ENCODE peak calls at places on chromosomes 4 and X, in eight cellular contexts. T is amygdala, O is fibroblast of mammary gland, Z is SIG-M5, Q is nephron progenitor cell, U is germinal center, V is fibroblast of lung, X is NCI-H1436. Y is an unnamed sample.

GRCh38 chrX:153689654-153690465 is 2.1 kb downstream of the SLC6A8 start:
- DNase-seq in U (no peak), Q (no peak), X (no peak), T (no peak), Z (no peak), V (no peak), O (no peak), Y (no peak)

GRCh38 chrX:2484721-2485459 is 15.9 kb downstream of the DHRSX start:
- DNase-seq in Z (no peak), V (peak; percentile 71), T (no peak), U (no peak), Q (no peak), O (peak; percentile 58), X (no peak), Y (peak; percentile 20)

GRCh38 chr4:5366421-5366820 is 315.1 kb downstream of the STK32B start:
- DNase-seq in O (peak; percentile 8), V (no peak), U (no peak), Z (no peak), X (no peak), T (no peak), Q (no peak), Y (no peak)

GRCh38 chrX:10041383-10041782 is 74.2 kb downstream of the CLDN34 start:
- DNase-seq in Z (no peak), X (no peak), U (no peak), Q (no peak), V (no peak), O (no peak), T (no peak), Y (no peak)

GRCh38 chr4:146436423-146437162 is 85.1 kb downstream of the SLC10A7 start:
- DNase-seq in O (peak; percentile 55), Z (no peak), T (no peak), X (no peak), Q (no peak), U (no peak), V (peak; percentile 9), Y (no peak)

GRCh38 chrX:3290561-3290960 is 55.9 kb downstream of the MXRA5 start:
- DNase-seq in V (no peak), Z (no peak), X (no peak), T (no peak), O (no peak), U (no peak), Q (no peak), Y (no peak)

GRCh38 chr4:41600243-41600642 is 62.3 kb downstream of the LIMCH1 start:
- DNase-seq in Z (no peak), V (no peak), Q (no peak), O (no peak), U (no peak), X (no peak), T (no peak), Y (no peak)

GRCh38 chr4:79865253-79865652 is 207.8 kb downstream of the ANTXR2 start:
- DNase-seq in Z (no peak), T (no peak), V (peak; percentile 25), X (no peak), O (peak; percentile 61), U (no peak), Q (no peak), Y (no peak)

GRCh38 chr4:25926473-25926872 is 12.5 kb downstream of the SMIM20 start:
- DNase-seq in V (no peak), Z (no peak), X (peak; percentile 50), O (no peak), Q (no peak), U (no peak), T (no peak), Y (peak; percentile 34)

GRCh38 chrX:45267007-45267406 is 66.3 kb upstream of the DIPK2B start:
- DNase-seq in O (no peak), T (no peak), U (no peak), Q (no peak), X (no peak), V (no peak), Z (no peak), Y (no peak)

GRCh38 chr4:185637162-185637875 is 102.0 kb upstream of the PDLIM3 start:
- DNase-seq in V (no peak), O (peak; percentile 2), Z (no peak), U (no peak), X (no peak), Q (no peak), T (no peak), Y (no peak)

GRCh38 chr4:102312447-102312846 is 32.8 kb downstream of the SLC39A8 start:
- DNase-seq in V (no peak), T (no peak), O (no peak), Z (no peak), U (no peak), X (no peak), Q (no peak), Y (no peak)

GRCh38 chr4:76562851-76563803 is 128.1 kb downstream of the SHROOM3 start:
- DNase-seq in O (no peak), X (no peak), V (peak; percentile 27), U (no peak), Q (no peak), Z (no peak), T (no peak), Y (no peak)

GRCh38 chrX:120625366-120625765 is 4.5 kb downstream of the C1GALT1C1 start:
- DNase-seq in O (peak; percentile 72), Q (no peak), U (no peak), V (peak; percentile 43), Z (no peak), T (no peak), X (no peak), Y (no peak)

GRCh38 chr4:69532886-69533506 is 37.3 kb upstream of the UGT2B4 start:
- DNase-seq in Z (no peak), X (no peak), V (no peak), Q (no peak), O (no peak), T (no peak), U (no peak), Y (no peak)

GRCh38 chr4:77415689-77416088 is 189.9 kb upstream of the CXCL13 start:
- DNase-seq in V (no peak), T (no peak), Q (no peak), O (no peak), Z (no peak), X (no peak), U (no peak), Y (no peak)

GRCh38 chr4:149980941-149981340 is 97.3 kb upstream of the DCLK2 start:
- DNase-seq in X (peak; percentile 49), Q (peak; percentile 72), Z (no peak), O (peak; percentile 69), T (peak; percentile 4), V (peak; percentile 62), U (peak; percentile 33), Y (peak; percentile 66)

GRCh38 chr4:121728066-121728465 is 31.3 kb upstream of the ANXA5 start:
- DNase-seq in O (peak; percentile 94), Q (no peak), T (no peak), V (peak; percentile 63), U (no peak), X (no peak), Z (no peak), Y (no peak)

GRCh38 chr4:108117473-108118182 is 51.1 kb downstream of the LEF1 start:
- DNase-seq in Q (peak; percentile 59), U (no peak), Z (no peak), O (no peak), V (no peak), X (no peak), T (no peak), Y (no peak)

GRCh38 chr4:53563824-53564223 is 27.5 kb downstream of the LNX1 start:
- DNase-seq in Z (no peak), T (no peak), Q (no peak), X (no peak), O (peak; percentile 88), V (peak; percentile 44), U (no peak), Y (no peak)

GRCh38 chr4:87150498-87151261 is 69.7 kb downstream of the KLHL8 start:
- DNase-seq in T (peak; percentile 2), X (peak; percentile 69), V (peak; percentile 79), O (peak; percentile 78), Q (peak; percentile 50), Z (no peak), U (peak; percentile 24), Y (peak; percentile 91)

GRCh38 chr4:56506110-56506705 is 617 bp downstream of the ARL9 start:
- DNase-seq in U (no peak), O (peak; percentile 2), V (peak; percentile 13), X (no peak), Z (no peak), Q (peak; percentile 18), T (no peak), Y (no peak)

GRCh38 chr4:108546728-108547127 is 73.6 kb upstream of the RPL34 start:
- DNase-seq in O (no peak), U (no peak), X (no peak), T (no peak), V (no peak), Q (no peak), Z (no peak), Y (no peak)

GRCh38 chrX:109890910-109891502 is 111.9 kb upstream of the TMEM164 start:
- DNase-seq in V (peak; percentile 66), Q (peak; percentile 79), T (peak; percentile 1), O (peak; percentile 59), X (peak; percentile 64), U (peak; percentile 47), Z (no peak), Y (peak; percentile 40)

GRCh38 chr4:6507345-6507744 is 34.9 kb upstream of the PPP2R2C start:
- DNase-seq in Z (no peak), V (no peak), O (no peak), U (no peak), X (no peak), T (no peak), Q (no peak), Y (no peak)

GRCh38 chr4:143248827-143249226 is 64.1 kb downstream of the USP38 start:
- DNase-seq in U (no peak), V (no peak), X (no peak), Q (no peak), T (no peak), O (no peak), Z (no peak), Y (no peak)

Y was measured in pons.